ENCODE peak calls at places on chromosomes 4 and X, in five cellular contexts. One of them, this sample, is unnamed.

GRCh38 chr4:100098681-100099080 is 91.6 kb downstream of the DDIT4L start:
- DNase-seq in cardiac fibroblast: no peak
- DNase-seq in HT1080: no peak
- DNase-seq in hippocampal formation: no peak
- DNase-seq in activated naive CD8-positive, alpha-beta T cell treated with anti-CD3 and anti-CD28 coated beads, Interleukin-2, amount 50 U/mL, for 24 hours: no peak
- DNase-seq in this sample: no peak

GRCh38 chr4:89410687-89411086 is 103.1 kb upstream of the GPRIN3 start:
- DNase-seq in cardiac fibroblast: peak
- DNase-seq in HT1080: peak
- DNase-seq in hippocampal formation: peak
- DNase-seq in activated naive CD8-positive, alpha-beta T cell treated with anti-CD3 and anti-CD28 coated beads, Interleukin-2, amount 50 U/mL, for 24 hours: no peak
- DNase-seq in this sample: no peak

GRCh38 chr4:24965627-24966026 is 52.8 kb upstream of the CCDC149 start:
- DNase-seq in cardiac fibroblast: no peak
- DNase-seq in HT1080: no peak
- DNase-seq in hippocampal formation: no peak
- DNase-seq in activated naive CD8-positive, alpha-beta T cell treated with anti-CD3 and anti-CD28 coated beads, Interleukin-2, amount 50 U/mL, for 24 hours: no peak
- DNase-seq in this sample: no peak

GRCh38 chrX:85020216-85020615 is 16.5 kb downstream of the APOOL start:
- DNase-seq in cardiac fibroblast: no peak
- DNase-seq in HT1080: no peak
- DNase-seq in hippocampal formation: no peak
- DNase-seq in activated naive CD8-positive, alpha-beta T cell treated with anti-CD3 and anti-CD28 coated beads, Interleukin-2, amount 50 U/mL, for 24 hours: no peak
- DNase-seq in this sample: no peak

GRCh38 chr4:109588176-109588575 is 28.1 kb downstream of the MCUB start:
- DNase-seq in cardiac fibroblast: peak
- DNase-seq in HT1080: no peak
- DNase-seq in hippocampal formation: no peak
- DNase-seq in activated naive CD8-positive, alpha-beta T cell treated with anti-CD3 and anti-CD28 coated beads, Interleukin-2, amount 50 U/mL, for 24 hours: peak
- DNase-seq in this sample: no peak

GRCh38 chr4:140105436-140105835 is 48.5 kb downstream of the MAML3 start:
- DNase-seq in cardiac fibroblast: no peak
- DNase-seq in HT1080: no peak
- DNase-seq in hippocampal formation: no peak
- DNase-seq in activated naive CD8-positive, alpha-beta T cell treated with anti-CD3 and anti-CD28 coated beads, Interleukin-2, amount 50 U/mL, for 24 hours: no peak
- DNase-seq in this sample: no peak

GRCh38 chr4:7192252-7193039 is at the start of gene SORCS2:
- DNase-seq in cardiac fibroblast: peak
- DNase-seq in HT1080: peak
- DNase-seq in hippocampal formation: peak
- DNase-seq in activated naive CD8-positive, alpha-beta T cell treated with anti-CD3 and anti-CD28 coated beads, Interleukin-2, amount 50 U/mL, for 24 hours: peak
- DNase-seq in this sample: no peak

GRCh38 chrX:125826080-125826479 is 340.0 kb downstream of the DCAF12L2 start:
- DNase-seq in cardiac fibroblast: no peak
- DNase-seq in HT1080: peak
- DNase-seq in hippocampal formation: no peak
- DNase-seq in activated naive CD8-positive, alpha-beta T cell treated with anti-CD3 and anti-CD28 coated beads, Interleukin-2, amount 50 U/mL, for 24 hours: no peak
- DNase-seq in this sample: no peak

This sample was measured in lung.